ENCODE peak calls at places on chromosomes 11 and 22, in four cellular contexts. I is fibroblast of the aortic adventitia, Y is GM23338, P is breast epithelium. G is an unnamed sample.
A peak's percentile ranks its signal among the peaks of the same experiment; 100 is the strongest.

GRCh38 chr11:102914238-102915043 is 39.7 kb upstream of the MMP12 start:
- DNase-seq in I (peak; percentile 80), Y (peak; percentile 81), P (no peak), G (peak; percentile 46)

GRCh38 chr11:111795333-111795985 is 29.3 kb upstream of the PPP2R1B start:
- DNase-seq in I (peak; percentile 37), Y (no peak), P (no peak), G (peak; percentile 57)

GRCh38 chr11:66312549-66313320 is 4.1 kb downstream of the CD248 start:
- DNase-seq in I (peak; percentile 99), Y (peak; percentile 99), P (peak; percentile 94), G (peak; percentile 99)

GRCh38 chr22:38924197-38924952 is 33.0 kb upstream of the APOBEC3A start:
- DNase-seq in I (peak; percentile 98), Y (no peak), P (peak; percentile 77), G (peak; percentile 82)

GRCh38 chr11:117430293-117430955 is 102.8 kb downstream of the CEP164 start:
- DNase-seq in I (no peak), Y (no peak), P (no peak), G (no peak)

GRCh38 chr11:76276773-76277155 is 70.5 kb upstream of the WNT11 start:
- DNase-seq in I (no peak), Y (no peak), P (no peak), G (no peak)

GRCh38 chr22:25054943-25055511 is 102.5 kb downstream of the KIAA1671 start:
- DNase-seq in I (peak; percentile 21), Y (no peak), P (no peak), G (no peak)

GRCh38 chr11:112195906-112196305 is 20.6 kb downstream of the BCO2 start:
- DNase-seq in I (no peak), Y (no peak), P (no peak), G (no peak)

GRCh38 chr22:22346401-22347107 is 102.0 kb downstream of the VPREB1 start:
- DNase-seq in I (no peak), Y (no peak), P (no peak), G (no peak)

GRCh38 chr22:37953062-37953436 is 352 bp downstream of the C22orf23 start:
- DNase-seq in I (no peak), Y (no peak), P (no peak), G (peak; percentile 33)

GRCh38 chr11:119091083-119091650 is 6.5 kb downstream of the HMBS start:
- DNase-seq in I (peak; percentile 32), Y (no peak), P (no peak), G (no peak)

GRCh38 chr11:88553204-88553603 is 215.7 kb upstream of the CTSC start:
- DNase-seq in I (peak; percentile 26), Y (no peak), P (no peak), G (no peak)

GRCh38 chr11:1759851-1760220 is 3.9 kb downstream of the CTSD start:
- DNase-seq in I (no peak), Y (no peak), P (no peak), G (no peak)

GRCh38 chr11:106271686-106272085 is 194.2 kb downstream of the AASDHPPT start:
- DNase-seq in I (peak; percentile 37), Y (no peak), P (no peak), G (no peak)

GRCh38 chr11:70862093-70862492 is 390.3 kb downstream of the SHANK2 start:
- DNase-seq in I (no peak), Y (no peak), P (no peak), G (no peak)

GRCh38 chr11:67027943-67028542 is 5.1 kb downstream of the SYT12 start:
- DNase-seq in I (no peak), Y (no peak), P (no peak), G (peak; percentile 9)

GRCh38 chr22:21447694-21448402 is 19.3 kb upstream of the TMEM191C start:
- DNase-seq in I (no peak), Y (peak; percentile 64), P (peak; percentile 38), G (no peak)

GRCh38 chr11:87463486-87464102 is 425.9 kb downstream of the TMEM135 start:
- DNase-seq in I (no peak), Y (peak; percentile 82), P (no peak), G (peak; percentile 36)

GRCh38 chr22:33757443-33758124 is 162.7 kb downstream of the LARGE1 start:
- DNase-seq in I (no peak), Y (peak; percentile 47), P (no peak), G (no peak)

GRCh38 chr11:28649922-28650321 is 541.7 kb downstream of the METTL15 start:
- DNase-seq in I (no peak), Y (no peak), P (no peak), G (no peak)

GRCh38 chr22:36806824-36807223 is 10.0 kb downstream of the PVALB start:
- DNase-seq in I (peak; percentile 4), Y (no peak), P (no peak), G (no peak)

GRCh38 chr22:19808873-19809478 is 45.7 kb downstream of the GNB1L start:
- DNase-seq in I (no peak), Y (no peak), P (peak; percentile 36), G (no peak)

GRCh38 chr22:41589260-41589600 is 410 bp downstream of the PMM1 start:
- DNase-seq in I (no peak), Y (peak; percentile 60), P (no peak), G (no peak)

GRCh38 chr22:35218079-35218478 is 39.2 kb upstream of the HMGXB4 start:
- DNase-seq in I (no peak), Y (no peak), P (no peak), G (peak; percentile 12)

GRCh38 chr11:101894505-101894904 is 20.3 kb upstream of the CEP126 start:
- DNase-seq in I (peak; percentile 57), Y (no peak), P (no peak), G (no peak)

GRCh38 chr11:14422052-14422813 is 63.2 kb upstream of the RRAS2 start:
- DNase-seq in I (peak; percentile 100), Y (peak; percentile 91), P (peak; percentile 65), G (peak; percentile 99)

GRCh38 chr11:2934611-2935239 is 5.5 kb upstream of the PHLDA2 start:
- DNase-seq in I (no peak), Y (no peak), P (peak; percentile 43), G (no peak)

GRCh38 chr11:2931771-2932738 is 2.8 kb upstream of the PHLDA2 start:
- DNase-seq in I (no peak), Y (no peak), P (peak; percentile 50), G (no peak)

GRCh38 chr11:2932850-2933251 is 3.6 kb upstream of the PHLDA2 start:
- DNase-seq in I (peak; percentile 34), Y (no peak), P (peak; percentile 51), G (peak; percentile 32)

GRCh38 chr11:2934057-2934550 is 4.9 kb upstream of the PHLDA2 start:
- DNase-seq in I (no peak), Y (no peak), P (no peak), G (no peak)

DNA sequence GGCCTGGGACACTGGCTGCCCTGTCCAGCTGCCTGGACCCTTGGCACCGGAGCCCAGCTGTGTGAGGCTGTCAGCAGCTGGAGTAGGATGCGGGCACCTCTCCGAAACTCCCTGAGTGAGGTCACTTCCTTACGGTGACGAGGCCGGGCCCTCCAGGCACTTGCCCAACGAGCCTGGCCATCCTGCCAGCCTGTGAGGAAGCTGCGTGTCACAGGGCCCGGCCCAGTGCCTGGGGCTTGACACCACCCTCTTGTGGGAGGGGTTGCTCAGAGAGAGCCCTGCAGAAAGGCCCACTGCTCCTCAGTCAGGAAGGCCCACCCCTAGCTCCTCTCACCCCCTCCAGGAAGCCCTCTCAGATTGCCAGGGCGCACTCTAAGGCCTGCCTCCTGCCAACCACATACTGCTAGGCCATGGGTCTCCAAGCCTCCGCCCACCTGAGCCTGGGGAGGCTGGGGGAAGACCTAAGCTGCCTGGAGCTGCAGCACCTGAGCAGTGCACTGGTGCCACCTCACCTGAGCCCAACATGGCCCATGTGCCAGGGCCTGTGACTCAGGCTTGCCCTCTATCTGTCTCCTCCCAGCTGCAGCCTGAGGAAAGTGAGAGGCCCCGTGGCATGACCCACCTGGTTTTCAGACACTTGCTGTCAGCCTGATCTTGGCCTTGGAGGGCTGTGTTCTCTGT is 4.3 kb upstream of the PHLDA2 start:
- DNase-seq in I (peak; percentile 80), Y (peak; percentile 37), P (peak; percentile 76), G (peak; percentile 86)
- TF ChIP-seq CTCF in I (no peak), Y (no peak), P (no peak), G (no peak)

GRCh38 chr11:113542420-113542819 is 67.2 kb upstream of the DRD2 start:
- DNase-seq in I (no peak), Y (no peak), P (no peak), G (no peak)

GRCh38 chr11:113538801-113539200 is 63.6 kb upstream of the DRD2 start:
- DNase-seq in I (no peak), Y (no peak), P (no peak), G (no peak)

GRCh38 chr11:113540416-113541330 is 65.5 kb upstream of the DRD2 start:
- DNase-seq in I (no peak), Y (peak; percentile 77), P (no peak), G (no peak)
- TF ChIP-seq CTCF in I (no peak), Y (peak; percentile 43), P (no peak), G (no peak)

DNA sequence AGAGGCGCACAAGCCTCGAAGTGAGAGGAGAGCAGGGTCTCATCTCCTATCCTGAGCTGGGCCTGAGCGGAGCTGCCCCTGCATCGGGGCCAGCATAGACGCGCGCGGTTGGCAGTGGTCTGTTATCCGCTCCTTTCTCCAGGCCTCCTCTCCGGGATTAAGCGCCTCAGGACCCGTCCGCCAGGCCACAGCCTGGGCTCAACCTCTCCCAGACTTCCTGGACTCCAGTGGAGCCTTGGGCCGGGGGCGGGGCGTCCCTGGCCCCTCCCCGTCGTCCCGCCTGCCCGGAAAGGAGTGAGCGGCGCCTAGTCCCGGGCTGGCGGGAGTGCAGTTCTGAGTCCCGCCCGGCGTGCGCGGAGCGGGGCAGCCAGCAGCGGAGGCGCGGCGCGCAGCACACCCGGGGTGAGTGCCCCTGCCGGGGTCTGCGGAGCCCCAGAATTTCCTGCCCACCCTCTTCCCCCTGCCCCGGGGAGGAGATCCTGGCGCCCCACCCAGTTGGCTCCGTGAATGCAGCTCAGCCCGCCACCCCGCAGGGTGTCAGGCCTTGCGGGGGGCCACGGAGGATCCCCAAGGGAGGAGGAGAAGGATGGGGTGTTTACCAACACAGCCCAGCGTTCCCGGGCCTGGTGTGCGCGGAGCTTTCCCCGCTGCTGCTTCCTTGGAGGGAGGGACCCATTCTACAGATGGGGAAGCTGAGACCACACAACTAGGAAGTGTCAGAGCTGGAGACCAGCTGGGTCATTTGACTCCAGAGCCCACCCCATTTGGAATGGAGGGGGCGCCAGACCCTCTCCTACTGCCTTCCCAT is at the start of gene TCIRG1:
- DNase-seq in I (peak; percentile 77), Y (peak; percentile 83), P (peak; percentile 81), G (peak; percentile 45)
- TF ChIP-seq CTCF in I (no peak), Y (peak; percentile 15), P (no peak), G (peak; percentile 36)

GRCh38 chr11:94504689-94505293 is 7.5 kb upstream of the C11orf97 start:
- DNase-seq in I (peak; percentile 81), Y (peak; percentile 74), P (no peak), G (peak; percentile 58)

GRCh38 chr11:94500181-94500580 is 6.4 kb downstream of the ANKRD49 start:
- DNase-seq in I (no peak), Y (no peak), P (no peak), G (no peak)

GRCh38 chr11:94507485-94507884 is 4.8 kb upstream of the C11orf97 start:
- DNase-seq in I (no peak), Y (no peak), P (no peak), G (peak; percentile 10)

GRCh38 chr11:94501522-94501921 is 7.7 kb downstream of the ANKRD49 start:
- DNase-seq in I (no peak), Y (peak; percentile 36), P (no peak), G (no peak)
- TF ChIP-seq CTCF in I (no peak), Y (peak; percentile 51), P (no peak), G (no peak)

DNA sequence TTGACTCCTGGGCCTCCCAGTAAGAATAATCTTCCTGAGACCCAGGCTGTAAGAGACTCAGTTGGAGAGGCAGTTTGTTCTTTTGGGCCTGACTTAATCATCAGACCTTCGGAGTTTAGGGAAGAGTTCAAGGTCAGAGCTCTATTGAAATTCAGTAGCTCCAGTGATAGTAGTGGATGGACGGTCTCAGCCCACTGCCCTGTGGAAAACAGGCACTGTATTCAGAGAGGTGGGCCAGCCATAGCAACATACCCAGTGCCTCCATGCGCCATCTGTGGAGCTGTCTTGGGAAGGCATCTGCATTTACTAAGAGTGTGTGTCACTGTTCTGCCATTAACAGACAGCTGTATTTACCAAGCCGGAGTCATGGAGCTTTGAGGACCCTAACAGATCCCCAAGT is 2.9 kb downstream of the SMARCB1 start:
- DNase-seq in I (no peak), Y (no peak), P (no peak), G (no peak)
- TF ChIP-seq CTCF in I (no peak), Y (peak; percentile 34), P (no peak), G (no peak)

G was measured in HFFc6.